ENCODE peak calls at places on chromosomes 11 and 22, in ten cellular contexts. One of them, this sample, is unnamed.

GRCh38 chr11:60159868-60160267 is 23.0 kb downstream of the MS4A6A start:
- DNase-seq in HL-60: no peak
- DNase-seq in right cardiac atrium: no peak
- DNase-seq in thyroid gland: no peak
- DNase-seq in epithelial cell of prostate: no peak
- DNase-seq in small intestine: no peak
- DNase-seq in uterus: no peak
- DNase-seq in RWPE1: no peak
- DNase-seq in CD4-positive, CD25-positive, alpha-beta regulatory T cell: no peak
- DNase-seq in breast epithelium: no peak
- DNase-seq in this sample: no peak

GRCh38 chr11:110295487-110296225 is 758 bp downstream of the RDX start:
- DNase-seq in uterus: peak; percentile 45
- DNase-seq in small intestine: peak; percentile 8
- DNase-seq in thyroid gland: peak; percentile 69
- DNase-seq in HL-60: peak; percentile 70
- DNase-seq in CD4-positive, CD25-positive, alpha-beta regulatory T cell: peak; percentile 42
- DNase-seq in RWPE1: peak; percentile 48
- DNase-seq in right cardiac atrium: peak; percentile 57
- DNase-seq in breast epithelium: peak; percentile 54
- DNase-seq in epithelial cell of prostate: no peak
- DNase-seq in this sample: peak; percentile 50

GRCh38 chr11:133579165-133580031 is 47.1 kb upstream of the OPCML start:
- DNase-seq in CD4-positive, CD25-positive, alpha-beta regulatory T cell: no peak
- DNase-seq in small intestine: no peak
- DNase-seq in breast epithelium: no peak
- DNase-seq in RWPE1: no peak
- DNase-seq in uterus: no peak
- DNase-seq in thyroid gland: no peak
- DNase-seq in right cardiac atrium: no peak
- DNase-seq in epithelial cell of prostate: no peak
- DNase-seq in HL-60: no peak
- DNase-seq in this sample: no peak

GRCh38 chr11:119666463-119667131 is 62.4 kb downstream of the NECTIN1 start:
- DNase-seq in RWPE1: peak; percentile 73
- DNase-seq in CD4-positive, CD25-positive, alpha-beta regulatory T cell: peak; percentile 32
- DNase-seq in right cardiac atrium: peak; percentile 76
- DNase-seq in uterus: peak; percentile 77
- DNase-seq in thyroid gland: peak; percentile 71
- DNase-seq in small intestine: peak; percentile 72
- DNase-seq in epithelial cell of prostate: no peak
- DNase-seq in breast epithelium: peak; percentile 77
- DNase-seq in HL-60: peak; percentile 68
- DNase-seq in this sample: peak; percentile 42

GRCh38 chr11:120375076-120375475 is 38.9 kb downstream of the ARHGEF12 start:
- DNase-seq in RWPE1: no peak
- DNase-seq in breast epithelium: no peak
- DNase-seq in right cardiac atrium: no peak
- DNase-seq in uterus: no peak
- DNase-seq in epithelial cell of prostate: no peak
- DNase-seq in HL-60: no peak
- DNase-seq in CD4-positive, CD25-positive, alpha-beta regulatory T cell: no peak
- DNase-seq in small intestine: no peak
- DNase-seq in thyroid gland: no peak
- DNase-seq in this sample: no peak

GRCh38 chr22:40628354-40629042 is 8.0 kb downstream of the MRTFA start:
- DNase-seq in epithelial cell of prostate: no peak
- DNase-seq in right cardiac atrium: no peak
- DNase-seq in CD4-positive, CD25-positive, alpha-beta regulatory T cell: no peak
- DNase-seq in thyroid gland: no peak
- DNase-seq in HL-60: peak; percentile 70
- DNase-seq in uterus: no peak
- DNase-seq in breast epithelium: no peak
- DNase-seq in RWPE1: no peak
- DNase-seq in small intestine: no peak
- DNase-seq in this sample: no peak

GRCh38 chr22:50148991-50149721 is 21.4 kb upstream of the PANX2 start:
- DNase-seq in small intestine: peak; percentile 70
- DNase-seq in breast epithelium: no peak
- DNase-seq in HL-60: peak; percentile 86
- DNase-seq in RWPE1: peak; percentile 88
- DNase-seq in uterus: no peak
- DNase-seq in thyroid gland: peak; percentile 57
- DNase-seq in CD4-positive, CD25-positive, alpha-beta regulatory T cell: peak; percentile 79
- DNase-seq in right cardiac atrium: no peak
- DNase-seq in epithelial cell of prostate: peak; percentile 91
- DNase-seq in this sample: no peak

GRCh38 chr11:46001427-46002049 is 79.1 kb downstream of the LARGE2 start:
- DNase-seq in right cardiac atrium: no peak
- DNase-seq in thyroid gland: no peak
- DNase-seq in uterus: no peak
- DNase-seq in small intestine: no peak
- DNase-seq in breast epithelium: no peak
- DNase-seq in HL-60: no peak
- DNase-seq in epithelial cell of prostate: no peak
- DNase-seq in RWPE1: no peak
- DNase-seq in CD4-positive, CD25-positive, alpha-beta regulatory T cell: no peak
- DNase-seq in this sample: no peak

GRCh38 chr11:122746050-122746478 is 90.5 kb downstream of the UBASH3B start:
- DNase-seq in thyroid gland: no peak
- DNase-seq in small intestine: peak; percentile 13
- DNase-seq in right cardiac atrium: no peak
- DNase-seq in uterus: no peak
- DNase-seq in CD4-positive, CD25-positive, alpha-beta regulatory T cell: peak; percentile 67
- DNase-seq in breast epithelium: no peak
- DNase-seq in RWPE1: no peak
- DNase-seq in HL-60: peak; percentile 75
- DNase-seq in epithelial cell of prostate: no peak
- DNase-seq in this sample: no peak

GRCh38 chr11:110903830-110904229 is 191.6 kb upstream of the ARHGAP20 start:
- DNase-seq in breast epithelium: no peak
- DNase-seq in CD4-positive, CD25-positive, alpha-beta regulatory T cell: no peak
- DNase-seq in right cardiac atrium: no peak
- DNase-seq in uterus: no peak
- DNase-seq in thyroid gland: no peak
- DNase-seq in HL-60: no peak
- DNase-seq in small intestine: no peak
- DNase-seq in epithelial cell of prostate: no peak
- DNase-seq in RWPE1: no peak
- DNase-seq in this sample: no peak

GRCh38 chr11:103619480-103619879 is 417.0 kb upstream of the DDI1 start:
- DNase-seq in small intestine: no peak
- DNase-seq in epithelial cell of prostate: no peak
- DNase-seq in uterus: no peak
- DNase-seq in RWPE1: no peak
- DNase-seq in thyroid gland: no peak
- DNase-seq in HL-60: no peak
- DNase-seq in CD4-positive, CD25-positive, alpha-beta regulatory T cell: no peak
- DNase-seq in right cardiac atrium: no peak
- DNase-seq in breast epithelium: no peak
- DNase-seq in this sample: no peak

GRCh38 chr11:16958833-16959232 is 55.4 kb downstream of the PLEKHA7 start:
- DNase-seq in right cardiac atrium: no peak
- DNase-seq in HL-60: no peak
- DNase-seq in breast epithelium: peak; percentile 57
- DNase-seq in thyroid gland: no peak
- DNase-seq in uterus: no peak
- DNase-seq in CD4-positive, CD25-positive, alpha-beta regulatory T cell: peak; percentile 22
- DNase-seq in small intestine: no peak
- DNase-seq in epithelial cell of prostate: no peak
- DNase-seq in RWPE1: no peak
- DNase-seq in this sample: no peak
- H3K27ac ChIP-seq in right cardiac atrium: no peak overlapping the region
- H3K27ac ChIP-seq in HL-60: no peak overlapping the region
- H3K27ac ChIP-seq in breast epithelium: peak overlapping the region; percentile 66
- H3K27ac ChIP-seq in thyroid gland: no peak overlapping the region
- H3K27ac ChIP-seq in uterus: no peak overlapping the region
- H3K27ac ChIP-seq in CD4-positive, CD25-positive, alpha-beta regulatory T cell: peak overlapping the region; percentile 23
- H3K27ac ChIP-seq in small intestine: peak overlapping the region; percentile 43
- H3K27ac ChIP-seq in epithelial cell of prostate: no peak overlapping the region
- H3K27ac ChIP-seq in RWPE1: no peak overlapping the region
- H3K27ac ChIP-seq in this sample: no peak overlapping the region

DNA sequence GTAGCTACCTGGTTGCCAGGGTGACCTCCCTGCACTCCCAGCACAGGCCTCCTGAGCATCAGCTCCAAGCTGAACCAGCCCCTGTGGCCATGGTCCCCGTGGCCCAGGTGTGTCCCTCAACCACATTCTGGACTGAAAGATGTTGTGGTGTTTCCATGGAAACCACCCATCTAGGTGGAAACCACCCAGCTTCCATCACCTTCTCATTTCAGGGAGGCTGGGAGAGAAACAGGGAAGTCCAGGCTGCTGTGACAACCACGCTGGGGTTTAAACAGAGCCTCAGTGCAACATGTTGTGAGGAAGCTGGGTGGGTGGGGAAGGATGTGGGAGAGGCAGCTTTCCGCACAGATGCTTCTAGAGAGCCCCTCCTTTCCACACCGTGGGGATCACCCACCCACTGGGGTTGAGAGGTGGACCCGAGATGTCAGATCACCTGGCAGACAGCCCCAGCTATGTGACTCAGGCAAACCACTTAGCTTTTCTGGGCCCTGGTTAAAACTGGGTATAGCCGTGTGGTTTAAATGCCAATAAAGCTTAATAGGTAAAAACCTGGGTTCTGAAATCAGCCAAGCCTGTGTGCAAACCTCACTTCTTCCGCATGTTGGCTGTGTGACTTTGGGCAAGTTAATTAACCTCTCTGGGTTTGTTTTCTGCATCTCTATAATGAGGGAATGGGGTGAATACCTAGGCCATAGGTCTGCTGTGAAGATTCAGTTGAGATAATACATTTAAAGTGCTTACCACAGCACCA is 46.4 kb downstream of the CD82 start:
- DNase-seq in epithelial cell of prostate: no peak
- DNase-seq in breast epithelium: no peak
- DNase-seq in thyroid gland: no peak
- DNase-seq in small intestine: no peak
- DNase-seq in right cardiac atrium: no peak
- DNase-seq in uterus: no peak
- DNase-seq in RWPE1: no peak
- DNase-seq in CD4-positive, CD25-positive, alpha-beta regulatory T cell: peak; percentile 31
- DNase-seq in HL-60: peak; percentile 51
- DNase-seq in this sample: no peak
- H3K27ac ChIP-seq in epithelial cell of prostate: no peak overlapping the region
- H3K27ac ChIP-seq in breast epithelium: no peak overlapping the region
- H3K27ac ChIP-seq in thyroid gland: no peak overlapping the region
- H3K27ac ChIP-seq in small intestine: no peak overlapping the region
- H3K27ac ChIP-seq in right cardiac atrium: no peak overlapping the region
- H3K27ac ChIP-seq in uterus: no peak overlapping the region
- H3K27ac ChIP-seq in RWPE1: peak overlapping the region; percentile 41
- H3K27ac ChIP-seq in CD4-positive, CD25-positive, alpha-beta regulatory T cell: peak overlapping the region; percentile 60
- H3K27ac ChIP-seq in HL-60: peak overlapping the region; percentile 19
- H3K27ac ChIP-seq in this sample: peak overlapping the region; percentile 6

DNA sequence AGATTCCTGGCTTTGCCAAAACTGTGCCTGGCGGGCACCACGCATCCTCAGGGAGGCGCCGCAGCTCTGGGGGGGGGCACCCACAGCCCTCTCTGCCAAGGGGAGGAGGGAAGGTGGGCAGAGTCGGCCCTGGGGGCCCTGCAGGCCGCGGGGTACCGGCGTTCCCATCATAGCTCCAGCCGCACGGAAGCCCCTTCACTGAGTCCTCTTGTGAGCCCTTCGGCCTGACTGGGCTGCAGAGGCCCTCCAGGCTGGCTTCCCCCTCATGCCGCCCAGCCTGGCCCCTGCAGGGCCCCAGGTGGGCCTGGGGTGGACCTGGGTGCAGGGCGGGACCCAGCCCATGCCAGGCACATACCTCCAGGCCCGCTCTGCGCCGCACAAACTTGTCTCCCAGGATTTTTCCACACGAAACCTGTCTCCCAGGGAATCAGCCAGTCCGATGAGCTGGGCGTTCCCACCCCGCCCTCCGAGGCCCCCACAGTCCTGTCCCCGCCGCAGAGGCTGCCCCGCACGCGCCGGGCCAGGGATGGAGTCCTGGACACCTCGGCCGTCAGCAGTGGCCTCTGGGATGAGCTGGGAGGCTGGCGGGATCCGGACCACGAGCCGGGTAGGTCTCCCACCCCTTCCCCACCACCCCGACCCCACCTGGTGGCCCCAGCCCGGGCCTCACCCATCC is 1.8 kb upstream of the PKP3 start:
- DNase-seq in HL-60: no peak
- DNase-seq in small intestine: no peak
- DNase-seq in uterus: no peak
- DNase-seq in right cardiac atrium: no peak
- DNase-seq in CD4-positive, CD25-positive, alpha-beta regulatory T cell: no peak
- DNase-seq in RWPE1: no peak
- DNase-seq in thyroid gland: no peak
- DNase-seq in breast epithelium: no peak
- DNase-seq in epithelial cell of prostate: no peak
- DNase-seq in this sample: no peak
- H3K27ac ChIP-seq in HL-60: no peak overlapping the region
- H3K27ac ChIP-seq in small intestine: no peak overlapping the region
- H3K27ac ChIP-seq in uterus: no peak overlapping the region
- H3K27ac ChIP-seq in right cardiac atrium: no peak overlapping the region
- H3K27ac ChIP-seq in CD4-positive, CD25-positive, alpha-beta regulatory T cell: no peak overlapping the region
- H3K27ac ChIP-seq in RWPE1: peak overlapping the region; percentile 98
- H3K27ac ChIP-seq in thyroid gland: no peak overlapping the region
- H3K27ac ChIP-seq in breast epithelium: peak overlapping the region; percentile 94
- H3K27ac ChIP-seq in epithelial cell of prostate: peak overlapping the region; percentile 98
- H3K27ac ChIP-seq in this sample: no peak overlapping the region

GRCh38 chr22:30925667-30926066 is 42.9 kb downstream of the MORC2 start:
- DNase-seq in thyroid gland: no peak
- DNase-seq in breast epithelium: no peak
- DNase-seq in epithelial cell of prostate: no peak
- DNase-seq in small intestine: no peak
- DNase-seq in uterus: no peak
- DNase-seq in RWPE1: no peak
- DNase-seq in CD4-positive, CD25-positive, alpha-beta regulatory T cell: no peak
- DNase-seq in HL-60: no peak
- DNase-seq in right cardiac atrium: no peak
- DNase-seq in this sample: no peak

GRCh38 chr22:30930228-30930627 is 38.3 kb downstream of the MORC2 start:
- DNase-seq in epithelial cell of prostate: no peak
- DNase-seq in RWPE1: no peak
- DNase-seq in uterus: no peak
- DNase-seq in thyroid gland: no peak
- DNase-seq in small intestine: no peak
- DNase-seq in right cardiac atrium: no peak
- DNase-seq in breast epithelium: no peak
- DNase-seq in HL-60: no peak
- DNase-seq in CD4-positive, CD25-positive, alpha-beta regulatory T cell: no peak
- DNase-seq in this sample: no peak

GRCh38 chr22:30927806-30928205 is 40.8 kb downstream of the MORC2 start:
- DNase-seq in thyroid gland: no peak
- DNase-seq in CD4-positive, CD25-positive, alpha-beta regulatory T cell: no peak
- DNase-seq in epithelial cell of prostate: no peak
- DNase-seq in RWPE1: no peak
- DNase-seq in breast epithelium: no peak
- DNase-seq in HL-60: no peak
- DNase-seq in uterus: no peak
- DNase-seq in right cardiac atrium: no peak
- DNase-seq in small intestine: no peak
- DNase-seq in this sample: no peak

GRCh38 chr22:30926706-30927105 is 41.9 kb downstream of the MORC2 start:
- DNase-seq in HL-60: no peak
- DNase-seq in RWPE1: no peak
- DNase-seq in breast epithelium: no peak
- DNase-seq in epithelial cell of prostate: no peak
- DNase-seq in uterus: no peak
- DNase-seq in thyroid gland: no peak
- DNase-seq in CD4-positive, CD25-positive, alpha-beta regulatory T cell: no peak
- DNase-seq in right cardiac atrium: no peak
- DNase-seq in small intestine: no peak
- DNase-seq in this sample: no peak

GRCh38 chr22:30928401-30928800 is 40.2 kb downstream of the MORC2 start:
- DNase-seq in right cardiac atrium: no peak
- DNase-seq in thyroid gland: no peak
- DNase-seq in epithelial cell of prostate: no peak
- DNase-seq in breast epithelium: no peak
- DNase-seq in CD4-positive, CD25-positive, alpha-beta regulatory T cell: no peak
- DNase-seq in uterus: no peak
- DNase-seq in small intestine: no peak
- DNase-seq in RWPE1: no peak
- DNase-seq in HL-60: no peak
- DNase-seq in this sample: no peak
- H3K27ac ChIP-seq in right cardiac atrium: no peak overlapping the region
- H3K27ac ChIP-seq in thyroid gland: no peak overlapping the region
- H3K27ac ChIP-seq in epithelial cell of prostate: no peak overlapping the region
- H3K27ac ChIP-seq in breast epithelium: no peak overlapping the region
- H3K27ac ChIP-seq in CD4-positive, CD25-positive, alpha-beta regulatory T cell: no peak overlapping the region
- H3K27ac ChIP-seq in uterus: no peak overlapping the region
- H3K27ac ChIP-seq in small intestine: no peak overlapping the region
- H3K27ac ChIP-seq in RWPE1: no peak overlapping the region
- H3K27ac ChIP-seq in HL-60: no peak overlapping the region
- H3K27ac ChIP-seq in this sample: no peak overlapping the region

This sample was measured in substantia nigra.